ENCODE peak calls at places on chromosomes 12 and 14, in six cellular contexts. V is esophagus squamous epithelium, S is K562, U is GM23338, A is foreskin keratinocyte, Z is lower lobe of right lung. N is an unnamed sample.

GRCh38 chr14:78425782-78426181 is 255.6 kb downstream of the NRXN3 start:
- DNase-seq in V (no peak), S (no peak), U (no peak), A (no peak), Z (peak), N (no peak)

GRCh38 chr12:113469893-113470743 is 1.6 kb downstream of the LHX5 start:
- DNase-seq in V (no peak), S (no peak), U (no peak), A (no peak), Z (no peak), N (no peak)

GRCh38 chr12:42237853-42238239 is 202 bp downstream of the YAF2 start:
- DNase-seq in V (no peak), S (no peak), U (no peak), A (no peak), Z (peak), N (peak)

GRCh38 chr12:124279846-124280360 is 15.0 kb upstream of the RFLNA start:
- DNase-seq in V (no peak), S (no peak), U (no peak), A (no peak), Z (no peak), N (no peak)

GRCh38 chr14:87175175-87175574 is 817.8 kb downstream of the GALC start:
- DNase-seq in V (no peak), S (no peak), U (no peak), A (no peak), Z (no peak), N (no peak)

GRCh38 chr14:37816743-37817295 is 221.4 kb downstream of the TTC6 start:
- DNase-seq in V (no peak), S (no peak), U (no peak), A (no peak), Z (no peak), N (no peak)

GRCh38 chr12:113269257-113269943 is 48.1 kb downstream of the TPCN1 start:
- DNase-seq in V (no peak), S (no peak), U (no peak), A (no peak), Z (no peak), N (no peak)

GRCh38 chr12:71551529-71551928 is 111.9 kb downstream of the LGR5 start:
- DNase-seq in V (no peak), S (no peak), U (peak), A (no peak), Z (no peak), N (no peak)

GRCh38 chr12:96404683-96405082 is 4.4 kb upstream of the CDK17 start:
- DNase-seq in V (no peak), S (no peak), U (no peak), A (no peak), Z (no peak), N (no peak)

GRCh38 chr12:39764944-39765560 is 145.4 kb upstream of the ABCD2 start:
- DNase-seq in V (no peak), S (peak), U (peak), A (no peak), Z (no peak), N (peak)

GRCh38 chr12:108699955-108700563 is 31.3 kb downstream of the CORO1C start:
- DNase-seq in V (no peak), S (peak), U (no peak), A (no peak), Z (no peak), N (no peak)

GRCh38 chr14:65167072-65167645 is 64.8 kb upstream of the MAX start:
- DNase-seq in V (no peak), S (no peak), U (peak), A (no peak), Z (no peak), N (no peak)

DNA sequence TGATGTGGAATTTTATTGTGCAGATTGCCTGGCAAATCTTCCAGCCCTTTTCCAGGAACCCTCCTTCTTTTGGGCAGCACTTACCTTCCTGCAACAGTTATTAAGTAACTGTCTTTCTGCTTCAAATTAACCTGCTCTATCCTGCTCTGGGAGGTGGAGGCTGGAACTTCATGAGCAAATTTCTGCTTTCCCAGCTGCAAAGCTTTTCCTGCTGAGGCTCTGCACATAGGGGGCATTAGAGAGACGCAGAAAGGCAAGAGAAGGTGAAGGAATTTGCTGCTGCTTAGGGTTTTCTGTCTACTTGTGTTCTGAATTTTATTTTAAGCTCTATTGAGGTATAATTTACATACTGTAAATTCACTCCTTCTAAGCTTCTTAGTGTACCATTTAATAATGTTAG is 259.2 kb downstream of the PCNX1 start:
- DNase-seq in V (no peak), S (no peak), U (peak), A (peak), Z (no peak), N (no peak)
- TF ChIP-seq CTCF in V (no peak), S (peak), U (peak), A (peak), Z (peak), N (no peak)

GRCh38 chr14:94360945-94361565 is 27.3 kb downstream of the SERPINA1 start:
- DNase-seq in V (no peak), S (no peak), U (no peak), A (no peak), Z (no peak), N (no peak)

GRCh38 chr14:94356379-94357056 is 31.9 kb downstream of the SERPINA1 start:
- DNase-seq in V (no peak), S (no peak), U (no peak), A (no peak), Z (no peak), N (no peak)

GRCh38 chr14:94354638-94355185 is 31.6 kb upstream of the SERPINA6 start:
- DNase-seq in V (no peak), S (no peak), U (no peak), A (no peak), Z (no peak), N (no peak)

GRCh38 chr14:94357166-94357565 is 31.2 kb downstream of the SERPINA1 start:
- DNase-seq in V (no peak), S (no peak), U (no peak), A (no peak), Z (no peak), N (no peak)

DNA sequence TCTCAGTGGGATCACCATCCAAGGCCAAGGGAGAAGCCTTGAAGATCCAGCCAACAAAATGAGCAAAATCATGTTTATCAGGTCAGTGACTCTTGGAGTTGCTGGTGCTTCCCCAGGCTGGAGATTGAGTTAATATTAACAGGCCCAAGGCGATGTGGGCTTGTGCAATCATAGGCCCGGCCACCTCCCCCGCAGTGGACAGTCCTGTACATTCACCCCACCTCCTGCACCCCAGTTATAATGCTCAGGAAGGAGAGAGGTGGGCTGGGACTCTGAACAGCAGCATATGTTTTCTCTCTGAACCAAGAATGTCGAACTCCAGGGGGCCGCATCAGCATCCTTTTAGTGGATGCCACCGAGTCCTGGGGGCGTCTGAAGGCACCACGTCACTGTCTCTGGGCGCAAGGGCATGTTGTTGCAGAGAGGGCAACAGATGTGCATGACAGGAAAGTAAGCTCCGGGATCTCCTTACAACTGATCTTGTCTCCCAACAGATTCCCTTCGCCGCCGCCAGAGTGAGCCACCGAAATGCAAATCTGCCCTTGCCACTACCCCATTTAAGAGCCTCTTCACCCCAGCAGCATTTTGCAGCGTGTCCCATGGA is 32.2 kb upstream of the SERPINA6 start:
- DNase-seq in V (no peak), S (no peak), U (peak), A (peak), Z (peak), N (no peak)
- TF ChIP-seq CTCF in V (no peak), S (no peak), U (peak), A (peak), Z (peak), N (no peak)

DNA sequence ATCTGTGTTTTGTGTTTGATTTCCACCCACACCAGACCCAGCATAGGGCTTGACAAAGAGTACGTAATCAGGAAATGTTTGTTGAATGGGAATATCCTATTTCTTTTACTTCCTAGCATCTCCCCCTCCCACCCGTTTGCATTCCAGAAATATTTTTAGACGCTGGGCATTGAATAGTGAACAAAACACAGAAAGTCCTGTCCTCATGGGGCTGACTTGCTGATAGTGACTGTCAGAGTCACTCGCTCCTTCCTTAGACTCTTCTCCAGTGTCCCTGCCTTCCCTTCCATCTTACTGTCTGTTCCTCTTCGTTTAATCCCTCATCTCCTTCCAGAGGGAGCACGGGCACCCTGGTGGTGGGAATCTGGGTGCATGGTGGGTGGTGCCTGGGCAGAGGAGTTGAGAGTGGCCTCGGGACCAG is 53.6 kb downstream of the SLC25A47 start:
- DNase-seq in V (no peak), S (no peak), U (peak), A (peak), Z (no peak), N (peak)
- TF ChIP-seq CTCF in V (no peak), S (no peak), U (no peak), A (peak), Z (no peak), N (no peak)

GRCh38 chr14:90461425-90461824 is 64.6 kb downstream of the CALM1 start:
- DNase-seq in V (no peak), S (no peak), U (peak), A (no peak), Z (no peak), N (no peak)
- TF ChIP-seq CTCF in V (no peak), S (peak), U (peak), A (peak), Z (no peak), N (no peak)

DNA sequence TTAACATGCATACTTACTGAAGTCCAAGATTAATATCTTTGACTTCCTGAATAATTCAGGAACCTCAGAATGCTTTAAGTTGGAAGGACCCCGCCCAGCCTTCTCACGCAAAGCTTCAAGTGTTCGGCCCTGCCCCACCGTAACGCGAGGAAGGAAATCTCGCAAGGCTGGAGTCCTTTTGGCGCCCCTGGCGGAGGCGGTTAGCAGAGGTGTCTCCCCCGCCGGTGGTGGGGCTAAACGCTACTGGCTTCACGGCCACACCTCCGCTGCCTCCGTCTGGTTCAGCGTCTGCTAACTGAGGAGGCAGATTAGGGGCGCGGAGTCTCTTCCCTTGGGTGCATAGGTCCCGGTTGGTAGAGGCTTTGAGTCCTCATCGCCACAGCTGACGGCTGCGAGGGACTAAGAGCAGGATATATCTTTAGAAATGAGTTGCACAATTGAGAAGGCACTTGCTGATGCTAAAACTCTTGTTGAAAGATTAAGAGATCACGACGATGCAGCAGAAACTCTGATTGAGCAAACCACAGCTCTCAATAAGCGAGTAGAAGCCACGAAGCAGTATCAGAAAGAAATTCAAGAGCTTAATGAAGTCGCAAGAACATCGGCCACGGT is 21.9 kb downstream of the SPATS2 start:
- DNase-seq in V (no peak), S (no peak), U (peak), A (no peak), Z (peak), N (no peak)
- TF ChIP-seq CTCF in V (no peak), S (no peak), U (peak), A (no peak), Z (peak), N (no peak)